ENCODE peak calls at places on chromosomes 6 and 20, in five cellular contexts. One of them, this sample, is unnamed.

GRCh38 chr6:23735151-23735550 is 390.9 kb upstream of the NRSN1 start:
- DNase-seq in H9: no peak
- DNase-seq in IMR-90: no peak
- DNase-seq in neuronal stem cell: no peak
- DNase-seq in trophoblast cell: no peak
- DNase-seq in this sample: no peak

GRCh38 chr6:32785781-32786533 is 22.6 kb upstream of the HLA-DQB2 start:
- DNase-seq in H9: peak
- DNase-seq in IMR-90: peak
- DNase-seq in neuronal stem cell: peak
- DNase-seq in trophoblast cell: peak
- DNase-seq in this sample: peak

GRCh38 chr6:85797993-85798392 is 155.3 kb upstream of the SYNCRIP start:
- DNase-seq in H9: no peak
- DNase-seq in IMR-90: no peak
- DNase-seq in neuronal stem cell: no peak
- DNase-seq in trophoblast cell: no peak
- DNase-seq in this sample: no peak

GRCh38 chr6:112979830-112980229 is 632.7 kb downstream of the RFPL4B start:
- DNase-seq in H9: no peak
- DNase-seq in IMR-90: no peak
- DNase-seq in neuronal stem cell: no peak
- DNase-seq in trophoblast cell: no peak
- DNase-seq in this sample: peak

GRCh38 chr6:43128926-43129325 is 42.1 kb upstream of the SRF start:
- DNase-seq in H9: no peak
- DNase-seq in IMR-90: no peak
- DNase-seq in neuronal stem cell: no peak
- DNase-seq in trophoblast cell: no peak
- DNase-seq in this sample: no peak

GRCh38 chr20:62370115-62370806 is 3.1 kb upstream of the LAMA5 start:
- DNase-seq in H9: no peak
- DNase-seq in IMR-90: peak
- DNase-seq in neuronal stem cell: no peak
- DNase-seq in trophoblast cell: peak
- DNase-seq in this sample: peak

GRCh38 chr6:150702675-150703074 is 103.0 kb downstream of the PLEKHG1 start:
- DNase-seq in H9: no peak
- DNase-seq in IMR-90: no peak
- DNase-seq in neuronal stem cell: no peak
- DNase-seq in trophoblast cell: no peak
- DNase-seq in this sample: no peak

GRCh38 chr6:27814665-27815424 is 97.4 kb downstream of the OR2B2 start:
- DNase-seq in H9: peak
- DNase-seq in IMR-90: peak
- DNase-seq in neuronal stem cell: peak
- DNase-seq in trophoblast cell: peak
- DNase-seq in this sample: peak

GRCh38 chr6:36120539-36120938 is 9.8 kb upstream of the MAPK13 start:
- DNase-seq in H9: no peak
- DNase-seq in IMR-90: no peak
- DNase-seq in neuronal stem cell: no peak
- DNase-seq in trophoblast cell: no peak
- DNase-seq in this sample: no peak

GRCh38 chr6:143592335-143592734 is 80.8 kb upstream of the FUCA2 start:
- DNase-seq in H9: no peak
- DNase-seq in IMR-90: no peak
- DNase-seq in neuronal stem cell: no peak
- DNase-seq in trophoblast cell: no peak
- DNase-seq in this sample: no peak

GRCh38 chr6:41642090-41642959 is 4.1 kb downstream of the MDFI start:
- DNase-seq in H9: no peak
- DNase-seq in IMR-90: no peak
- DNase-seq in neuronal stem cell: no peak
- DNase-seq in trophoblast cell: no peak
- DNase-seq in this sample: no peak

GRCh38 chr6:154605207-154605877 is 94.9 kb upstream of the CNKSR3 start:
- DNase-seq in H9: no peak
- DNase-seq in IMR-90: no peak
- DNase-seq in neuronal stem cell: no peak
- DNase-seq in trophoblast cell: no peak
- DNase-seq in this sample: no peak

GRCh38 chr20:6975326-6975725 is 207.8 kb downstream of the BMP2 start:
- DNase-seq in H9: no peak
- DNase-seq in IMR-90: no peak
- DNase-seq in neuronal stem cell: no peak
- DNase-seq in trophoblast cell: no peak
- DNase-seq in this sample: no peak

GRCh38 chr6:105898286-105898685 is 187.8 kb upstream of the PRDM1 start:
- DNase-seq in H9: no peak
- DNase-seq in IMR-90: peak
- DNase-seq in neuronal stem cell: no peak
- DNase-seq in trophoblast cell: no peak
- DNase-seq in this sample: peak

GRCh38 chr20:20561172-20561571 is 151.3 kb downstream of the RALGAPA2 start:
- DNase-seq in H9: no peak
- DNase-seq in IMR-90: no peak
- DNase-seq in neuronal stem cell: no peak
- DNase-seq in trophoblast cell: no peak
- DNase-seq in this sample: no peak

GRCh38 chr6:31883699-31884098 is 4.9 kb upstream of the SLC44A4 start:
- DNase-seq in H9: no peak
- DNase-seq in IMR-90: no peak
- DNase-seq in neuronal stem cell: no peak
- DNase-seq in trophoblast cell: no peak
- DNase-seq in this sample: no peak

GRCh38 chr6:35496036-35496850 is 636 bp downstream of the TEAD3 start:
- DNase-seq in H9: no peak
- DNase-seq in IMR-90: no peak
- DNase-seq in neuronal stem cell: peak
- DNase-seq in trophoblast cell: no peak
- DNase-seq in this sample: no peak

GRCh38 chr6:147774856-147775255 is 266.4 kb downstream of the SAMD5 start:
- DNase-seq in H9: peak
- DNase-seq in IMR-90: no peak
- DNase-seq in neuronal stem cell: no peak
- DNase-seq in trophoblast cell: no peak
- DNase-seq in this sample: no peak

GRCh38 chr6:1255646-1256365 is 56.1 kb upstream of the FOXQ1 start:
- DNase-seq in H9: no peak
- DNase-seq in IMR-90: peak
- DNase-seq in neuronal stem cell: no peak
- DNase-seq in trophoblast cell: no peak
- DNase-seq in this sample: peak

GRCh38 chr6:134853111-134854055 is 96.5 kb downstream of the ALDH8A1 start:
- DNase-seq in H9: no peak
- DNase-seq in IMR-90: peak
- DNase-seq in neuronal stem cell: no peak
- DNase-seq in trophoblast cell: no peak
- DNase-seq in this sample: no peak

GRCh38 chr20:17808357-17808756 is 108.6 kb downstream of the BANF2 start:
- DNase-seq in H9: no peak
- DNase-seq in IMR-90: peak
- DNase-seq in neuronal stem cell: no peak
- DNase-seq in trophoblast cell: peak
- DNase-seq in this sample: peak

DNA sequence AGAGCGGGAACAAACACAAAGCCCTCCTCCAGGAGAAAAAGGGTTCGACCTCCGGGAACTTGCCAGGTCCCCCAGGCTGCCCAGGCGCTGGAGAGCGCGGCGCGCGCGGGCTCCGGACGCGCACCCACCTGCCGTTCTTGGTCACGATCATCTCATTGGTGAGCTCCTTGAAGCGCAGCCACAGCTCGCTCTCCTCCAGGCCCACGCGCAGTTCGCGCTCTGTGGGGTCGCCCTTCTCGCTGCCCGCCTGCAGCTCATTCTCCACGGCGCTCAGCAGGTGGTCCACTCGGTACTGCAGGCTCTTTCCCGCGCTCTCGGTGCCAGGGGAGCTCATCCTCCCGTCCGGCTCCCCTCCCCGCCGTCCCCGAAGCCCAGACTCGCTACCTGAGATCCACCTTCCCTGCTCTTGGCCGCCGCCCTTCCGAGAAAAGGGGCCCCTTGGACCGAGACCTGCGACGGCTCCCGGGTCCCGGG is 356 bp downstream of the TBXT start:
- DNase-seq in H9: peak
- DNase-seq in IMR-90: no peak
- DNase-seq in neuronal stem cell: no peak
- DNase-seq in trophoblast cell: no peak
- DNase-seq in this sample: no peak
- H3K23ac ChIP-seq in H9: no peak
- H3K23ac ChIP-seq in IMR-90: no peak
- H3K23ac ChIP-seq in neuronal stem cell: no peak
- H3K23ac ChIP-seq in trophoblast cell: no peak
- H3K23ac ChIP-seq in this sample: no peak

GRCh38 chr6:156793224-156793623 is 16.0 kb downstream of the ARID1B start:
- DNase-seq in H9: no peak
- DNase-seq in IMR-90: no peak
- DNase-seq in neuronal stem cell: no peak
- DNase-seq in trophoblast cell: no peak
- DNase-seq in this sample: no peak

GRCh38 chr6:156794546-156794945 is 17.4 kb downstream of the ARID1B start:
- DNase-seq in H9: no peak
- DNase-seq in IMR-90: no peak
- DNase-seq in neuronal stem cell: no peak
- DNase-seq in trophoblast cell: no peak
- DNase-seq in this sample: no peak

GRCh38 chr6:156789081-156789943 is 12.1 kb downstream of the ARID1B start:
- DNase-seq in H9: no peak
- DNase-seq in IMR-90: no peak
- DNase-seq in neuronal stem cell: no peak
- DNase-seq in trophoblast cell: no peak
- DNase-seq in this sample: no peak

GRCh38 chr6:156790711-156791110 is 13.5 kb downstream of the ARID1B start:
- DNase-seq in H9: no peak
- DNase-seq in IMR-90: no peak
- DNase-seq in neuronal stem cell: no peak
- DNase-seq in trophoblast cell: no peak
- DNase-seq in this sample: no peak

GRCh38 chr6:156791261-156791850 is 14.2 kb downstream of the ARID1B start:
- DNase-seq in H9: no peak
- DNase-seq in IMR-90: peak
- DNase-seq in neuronal stem cell: peak
- DNase-seq in trophoblast cell: no peak
- DNase-seq in this sample: peak
- H2AK5ac ChIP-seq in H9: no peak
- H2AK5ac ChIP-seq in IMR-90: peak
- H2AK5ac ChIP-seq in neuronal stem cell: no peak
- H2AK5ac ChIP-seq in trophoblast cell: no peak
- H2AK5ac ChIP-seq in this sample: no peak

GRCh38 chr6:44678252-44678935 is 290.9 kb downstream of the CDC5L start:
- DNase-seq in H9: peak
- DNase-seq in IMR-90: no peak
- DNase-seq in neuronal stem cell: no peak
- DNase-seq in trophoblast cell: no peak
- DNase-seq in this sample: no peak

GRCh38 chr6:44682280-44682679 is 294.8 kb downstream of the CDC5L start:
- DNase-seq in H9: peak
- DNase-seq in IMR-90: no peak
- DNase-seq in neuronal stem cell: no peak
- DNase-seq in trophoblast cell: no peak
- DNase-seq in this sample: no peak

GRCh38 chr6:44682987-44683779 is 295.7 kb downstream of the CDC5L start:
- DNase-seq in H9: no peak
- DNase-seq in IMR-90: no peak
- DNase-seq in neuronal stem cell: no peak
- DNase-seq in trophoblast cell: no peak
- DNase-seq in this sample: no peak

GRCh38 chr6:44679906-44680698 is 292.6 kb downstream of the CDC5L start:
- DNase-seq in H9: peak
- DNase-seq in IMR-90: no peak
- DNase-seq in neuronal stem cell: no peak
- DNase-seq in trophoblast cell: no peak
- DNase-seq in this sample: no peak

DNA sequence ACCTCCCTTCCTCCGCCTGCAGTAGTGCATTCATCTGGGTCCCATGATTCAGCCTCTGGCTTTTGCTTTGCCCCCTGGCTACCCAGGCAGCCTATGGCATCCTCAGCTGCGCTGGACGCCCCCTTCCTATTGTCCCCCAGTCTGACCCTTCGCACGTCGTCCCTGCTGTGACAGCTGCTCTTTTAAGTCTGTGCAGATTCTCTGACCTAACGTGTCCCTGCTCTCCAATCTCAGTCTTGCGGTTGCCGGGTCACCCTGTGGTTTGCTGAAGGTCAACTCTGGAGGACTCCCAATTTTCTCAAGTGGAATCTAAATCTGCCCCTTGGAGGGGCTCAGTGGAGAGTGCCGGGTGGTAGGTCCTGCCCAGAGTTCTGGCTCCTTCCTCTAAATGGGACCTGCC is 294.3 kb downstream of the CDC5L start:
- DNase-seq in H9: peak
- DNase-seq in IMR-90: no peak
- DNase-seq in neuronal stem cell: no peak
- DNase-seq in trophoblast cell: no peak
- DNase-seq in this sample: peak
- H3K23ac ChIP-seq in H9: no peak
- H3K23ac ChIP-seq in IMR-90: no peak
- H3K23ac ChIP-seq in neuronal stem cell: no peak
- H3K23ac ChIP-seq in trophoblast cell: no peak
- H3K23ac ChIP-seq in this sample: no peak

GRCh38 chr20:46349742-46350056 is 41.4 kb upstream of the CDH22 start:
- DNase-seq in H9: no peak
- DNase-seq in IMR-90: no peak
- DNase-seq in neuronal stem cell: no peak
- DNase-seq in trophoblast cell: no peak
- DNase-seq in this sample: no peak
- H2AK5ac ChIP-seq in H9: no peak
- H2AK5ac ChIP-seq in IMR-90: peak
- H2AK5ac ChIP-seq in neuronal stem cell: no peak
- H2AK5ac ChIP-seq in trophoblast cell: no peak
- H2AK5ac ChIP-seq in this sample: peak